ENCODE peak calls at places on chromosomes 1 and 21, in four cellular contexts. One of them, this sample, is unnamed.

GRCh38 chr1:75265792-75266191 is 131.6 kb downstream of the LHX8 start:
- DNase-seq in ovary: no peak
- DNase-seq in aorta: no peak
- DNase-seq in GM23248: peak; percentile 54
- DNase-seq in this sample: no peak

GRCh38 chr1:8211620-8212442 is 106.1 kb upstream of the SLC45A1 start:
- DNase-seq in aorta: peak; percentile 87
- DNase-seq in ovary: no peak
- DNase-seq in GM23248: peak; percentile 98
- DNase-seq in this sample: no peak

GRCh38 chr1:227244339-227245118 is 73.8 kb downstream of the CDC42BPA start:
- DNase-seq in aorta: no peak
- DNase-seq in ovary: no peak
- DNase-seq in GM23248: no peak
- DNase-seq in this sample: no peak

GRCh38 chr1:40204855-40205254 is 42.9 kb upstream of the TMCO2 start:
- DNase-seq in ovary: no peak
- DNase-seq in aorta: no peak
- DNase-seq in GM23248: no peak
- DNase-seq in this sample: no peak

GRCh38 chr1:12063141-12064072 is at the start of gene TNFRSF8:
- DNase-seq in GM23248: peak; percentile 71
- DNase-seq in aorta: no peak
- DNase-seq in ovary: no peak
- DNase-seq in this sample: no peak

GRCh38 chr1:15620155-15620545 is 2.9 kb downstream of the DDI2 start:
- DNase-seq in ovary: no peak
- DNase-seq in aorta: no peak
- DNase-seq in GM23248: peak; percentile 68
- DNase-seq in this sample: no peak

GRCh38 chr1:46065405-46065804 is 67.0 kb downstream of the PIK3R3 start:
- DNase-seq in aorta: no peak
- DNase-seq in GM23248: no peak
- DNase-seq in ovary: no peak
- DNase-seq in this sample: no peak

GRCh38 chr1:65001238-65001792 is 35.0 kb upstream of the JAK1 start:
- DNase-seq in ovary: peak; percentile 40
- DNase-seq in GM23248: peak; percentile 94
- DNase-seq in aorta: peak; percentile 91
- DNase-seq in this sample: peak; percentile 55

GRCh38 chr1:35935436-35935835 is 4.5 kb downstream of the AGO3 start:
- DNase-seq in GM23248: peak; percentile 12
- DNase-seq in aorta: no peak
- DNase-seq in ovary: no peak
- DNase-seq in this sample: no peak

GRCh38 chr1:109240158-109241152 is 8.9 kb upstream of the CELSR2 start:
- DNase-seq in aorta: peak; percentile 73
- DNase-seq in GM23248: peak; percentile 91
- DNase-seq in ovary: peak; percentile 78
- DNase-seq in this sample: no peak

GRCh38 chr1:32876341-32877210 is 5.9 kb upstream of the FNDC5 start:
- DNase-seq in aorta: peak; percentile 72
- DNase-seq in ovary: no peak
- DNase-seq in GM23248: peak; percentile 67
- DNase-seq in this sample: peak; percentile 14

GRCh38 chr1:54052470-54052933 is 502 bp downstream of the TMEM59 start:
- DNase-seq in ovary: peak; percentile 24
- DNase-seq in aorta: peak; percentile 59
- DNase-seq in GM23248: peak; percentile 65
- DNase-seq in this sample: peak; percentile 9

GRCh38 chr1:39574646-39575045 is 1.9 kb downstream of the PABPC4 start:
- DNase-seq in GM23248: peak; percentile 37
- DNase-seq in aorta: no peak
- DNase-seq in ovary: no peak
- DNase-seq in this sample: no peak

GRCh38 chr1:30109853-30110252 is 613.5 kb downstream of the MATN1 start:
- DNase-seq in GM23248: peak; percentile 74
- DNase-seq in aorta: peak; percentile 62
- DNase-seq in ovary: peak; percentile 24
- DNase-seq in this sample: no peak

GRCh38 chr1:108610073-108610472 is 50.2 kb downstream of the EEIG2 start:
- DNase-seq in GM23248: no peak
- DNase-seq in ovary: no peak
- DNase-seq in aorta: no peak
- DNase-seq in this sample: no peak

GRCh38 chr1:214549604-214550338 is 1.6 kb downstream of the PTPN14 start:
- DNase-seq in aorta: no peak
- DNase-seq in ovary: no peak
- DNase-seq in GM23248: peak; percentile 75
- DNase-seq in this sample: no peak

GRCh38 chr1:76390451-76390850 is 315.9 kb downstream of the ST6GALNAC3 start:
- DNase-seq in GM23248: no peak
- DNase-seq in aorta: no peak
- DNase-seq in ovary: no peak
- DNase-seq in this sample: no peak

GRCh38 chr1:116353155-116353554 is 19.9 kb upstream of the ATP1A1 start:
- DNase-seq in ovary: no peak
- DNase-seq in GM23248: no peak
- DNase-seq in aorta: no peak
- DNase-seq in this sample: no peak

GRCh38 chr1:51231121-51231520 is 5.0 kb upstream of the RNF11 start:
- DNase-seq in aorta: no peak
- DNase-seq in GM23248: peak; percentile 70
- DNase-seq in ovary: no peak
- DNase-seq in this sample: no peak

GRCh38 chr1:9544926-9545325 is 5.7 kb downstream of the SLC25A33 start:
- DNase-seq in aorta: no peak
- DNase-seq in GM23248: no peak
- DNase-seq in ovary: no peak
- DNase-seq in this sample: no peak

GRCh38 chr1:9539165-9539828 is at the start of gene SLC25A33:
- DNase-seq in aorta: peak; percentile 97
- DNase-seq in GM23248: peak; percentile 98
- DNase-seq in ovary: peak; percentile 98
- DNase-seq in this sample: peak; percentile 92

GRCh38 chr1:9538669-9539164 is 548 bp upstream of the SLC25A33 start:
- DNase-seq in aorta: no peak
- DNase-seq in ovary: peak; percentile 28
- DNase-seq in GM23248: no peak
- DNase-seq in this sample: no peak

GRCh38 chr1:9539829-9540550 is 725 bp downstream of the SLC25A33 start:
- DNase-seq in ovary: peak; percentile 55
- DNase-seq in GM23248: peak; percentile 84
- DNase-seq in aorta: peak; percentile 62
- DNase-seq in this sample: peak; percentile 38

GRCh38 chr1:9542425-9542824 is 3.2 kb downstream of the SLC25A33 start:
- DNase-seq in aorta: no peak
- DNase-seq in GM23248: peak; percentile 46
- DNase-seq in ovary: no peak
- DNase-seq in this sample: no peak
- H3K27ac ChIP-seq in aorta: no peak overlapping the region
- H3K27ac ChIP-seq in GM23248: no peak overlapping the region
- H3K27ac ChIP-seq in ovary: no peak overlapping the region
- H3K27ac ChIP-seq in this sample: no peak overlapping the region

GRCh38 chr21:36388076-36388475 is 2.9 kb downstream of the CHAF1B start:
- DNase-seq in aorta: no peak
- DNase-seq in GM23248: no peak
- DNase-seq in ovary: no peak
- DNase-seq in this sample: no peak

GRCh38 chr21:36381841-36382589 is 3.2 kb upstream of the CHAF1B start:
- DNase-seq in GM23248: peak; percentile 56
- DNase-seq in ovary: no peak
- DNase-seq in aorta: no peak
- DNase-seq in this sample: no peak

GRCh38 chr21:36385233-36385908 is at the start of gene CHAF1B:
- DNase-seq in GM23248: peak; percentile 91
- DNase-seq in aorta: peak; percentile 81
- DNase-seq in ovary: peak; percentile 77
- DNase-seq in this sample: peak; percentile 69

GRCh38 chr21:36385909-36386642 is 884 bp downstream of the CHAF1B start:
- DNase-seq in ovary: no peak
- DNase-seq in aorta: no peak
- DNase-seq in GM23248: peak; percentile 48
- DNase-seq in this sample: no peak

DNA sequence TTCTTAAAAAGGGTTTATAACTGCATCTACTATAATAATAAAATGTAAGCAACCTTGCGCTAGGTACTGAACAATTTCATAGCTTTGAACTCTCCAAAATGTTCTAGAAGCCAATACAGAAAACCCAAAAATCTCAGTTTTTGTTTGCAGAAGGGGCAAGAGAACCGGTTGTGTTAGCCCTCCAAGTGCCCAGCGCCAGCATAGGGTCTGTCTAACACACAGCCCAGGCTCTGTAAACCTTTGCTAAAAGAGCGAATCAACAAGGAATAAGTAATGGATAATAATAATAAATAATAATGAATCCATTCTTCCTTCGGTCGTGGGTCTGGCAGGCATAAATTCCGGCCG is 333 bp upstream of the CHAF1B start:
- DNase-seq in GM23248: no peak
- DNase-seq in ovary: no peak
- DNase-seq in aorta: no peak
- DNase-seq in this sample: no peak
- H3K4me1 ChIP-seq in GM23248: peaks cover 5% of the 10 kb centered on the region
- H3K4me1 ChIP-seq in ovary: no peaks in the 10 kb centered on the region
- H3K4me1 ChIP-seq in aorta: no peaks in the 10 kb centered on the region
- H3K4me1 ChIP-seq in this sample: peaks cover 3% of the 10 kb centered on the region

DNA sequence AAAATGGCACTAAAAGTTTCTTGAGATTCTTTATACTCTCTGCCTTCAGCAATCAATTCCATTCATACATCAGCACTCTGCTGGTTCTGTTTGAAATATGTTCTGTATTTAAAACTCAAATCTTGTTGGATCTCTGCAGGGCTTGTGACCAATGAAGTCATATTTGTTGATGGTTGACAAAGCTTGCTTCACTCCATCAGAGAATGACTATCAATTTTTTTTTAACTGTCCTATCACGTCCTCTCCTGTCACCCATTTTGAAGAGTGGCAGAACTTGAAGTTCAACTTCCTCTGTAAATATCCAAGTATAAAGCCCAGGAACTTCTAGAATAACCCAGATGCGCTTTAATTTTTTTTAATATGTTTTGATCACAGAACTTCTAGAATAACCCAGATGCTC is 10.9 kb downstream of the PRDX6 start:
- DNase-seq in aorta: no peak
- DNase-seq in ovary: no peak
- DNase-seq in GM23248: no peak
- DNase-seq in this sample: no peak
- H3K36me3 ChIP-seq in aorta: peaks cover 14% of the 10 kb centered on the region
- H3K36me3 ChIP-seq in ovary: no peaks in the 10 kb centered on the region
- H3K36me3 ChIP-seq in GM23248: peaks cover 59% of the 10 kb centered on the region
- H3K36me3 ChIP-seq in this sample: peaks cover 53% of the 10 kb centered on the region

GRCh38 chr1:148334339-148335130 is 148.6 kb downstream of the PPIAL4G start:
- DNase-seq in GM23248: peak; percentile 79
- DNase-seq in aorta: peak; percentile 88
- DNase-seq in ovary: peak; percentile 40
- DNase-seq in this sample: peak; percentile 65
- H3K27ac ChIP-seq in GM23248: peak overlapping the region; percentile 56
- H3K27ac ChIP-seq in aorta: no peak overlapping the region
- H3K27ac ChIP-seq in ovary: no peak overlapping the region
- H3K27ac ChIP-seq in this sample: peak overlapping the region; percentile 56

GRCh38 chr1:113872219-113872934 is 865 bp upstream of the PTPN22 start:
- DNase-seq in GM23248: peak; percentile 23
- DNase-seq in ovary: no peak
- DNase-seq in aorta: no peak
- DNase-seq in this sample: no peak

GRCh38 chr1:113871597-113872113 is at the start of gene PTPN22:
- DNase-seq in GM23248: peak; percentile 91
- DNase-seq in aorta: peak; percentile 68
- DNase-seq in ovary: no peak
- DNase-seq in this sample: peak; percentile 74

GRCh38 chr1:113874017-113874879 is 2.7 kb upstream of the PTPN22 start:
- DNase-seq in aorta: no peak
- DNase-seq in ovary: no peak
- DNase-seq in GM23248: peak; percentile 27
- DNase-seq in this sample: no peak

GRCh38 chr1:113870778-113871177 is 734 bp downstream of the PTPN22 start:
- DNase-seq in GM23248: no peak
- DNase-seq in ovary: no peak
- DNase-seq in aorta: no peak
- DNase-seq in this sample: no peak

DNA sequence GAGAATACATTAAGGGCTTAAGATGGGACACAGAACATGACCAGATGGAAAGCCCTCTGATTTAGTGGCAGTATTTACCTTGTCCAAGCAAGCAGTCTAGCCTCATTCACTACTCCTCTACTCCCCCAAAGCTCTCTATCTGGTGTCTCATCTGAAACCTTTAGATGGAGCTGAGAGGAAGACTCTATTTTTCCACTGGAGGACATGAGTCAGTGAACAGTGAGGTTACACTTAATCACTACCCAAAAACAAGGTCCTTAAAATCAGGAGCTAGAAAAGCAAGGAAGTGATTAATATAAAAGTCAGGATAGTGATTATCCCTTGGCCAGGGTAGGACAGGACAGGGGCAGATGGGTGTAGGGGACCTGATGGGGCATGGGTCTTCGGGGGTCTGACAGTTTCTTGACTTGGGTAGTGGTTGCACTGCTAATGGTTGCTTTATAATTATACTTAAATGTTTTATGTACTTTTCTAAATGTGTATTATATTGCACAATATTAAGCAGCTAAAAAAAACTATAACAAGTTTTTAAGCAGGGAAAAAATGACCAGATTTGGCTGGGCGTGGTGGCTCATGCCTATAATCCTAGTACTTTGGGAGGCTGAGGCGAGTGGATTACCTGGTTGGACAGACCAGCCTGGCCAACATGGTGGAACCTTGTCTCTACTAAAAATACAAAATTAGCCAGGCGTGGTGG is 3.0 kb downstream of the PTPN22 start:
- DNase-seq in GM23248: peak; percentile 89
- DNase-seq in ovary: no peak
- DNase-seq in aorta: no peak
- DNase-seq in this sample: no peak
- H3K4me1 ChIP-seq in GM23248: peaks cover 38% of the 10 kb centered on the region
- H3K4me1 ChIP-seq in ovary: no peaks in the 10 kb centered on the region
- H3K4me1 ChIP-seq in aorta: no peaks in the 10 kb centered on the region
- H3K4me1 ChIP-seq in this sample: peaks cover 29% of the 10 kb centered on the region

This sample was measured in effector memory CD4-positive, alpha-beta T cell.